ENCODE peak calls at places on chromosomes 2 and 18, in seven cellular contexts. X, C, S, L, Y, R and Z are unnamed samples. For H3K9me3, the result is how much of the 10 kb centered on the place peaks cover.

GRCh38 chr2:10963155-10963554 is 51.4 kb downstream of the KCNF1 start:
- DNase-seq in X (no peak), C (peak), S (no peak), L (peak), Y (peak), R (no peak), Z (no peak)

GRCh38 chr2:224190871-224191270 is 151.8 kb upstream of the SERPINE2 start:
- DNase-seq in X (no peak), C (no peak), S (no peak), L (no peak), Y (peak), R (peak), Z (no peak)

GRCh38 chr2:10977636-10978035 is 65.9 kb downstream of the KCNF1 start:
- DNase-seq in X (no peak), C (no peak), S (no peak), L (peak), Y (no peak), R (no peak), Z (no peak)

GRCh38 chr2:160241251-160242137 is 41.4 kb upstream of the ITGB6 start:
- DNase-seq in X (peak), C (peak), S (no peak), L (peak), Y (peak), R (peak), Z (peak)

GRCh38 chr2:136242100-136242499 is 124.2 kb upstream of the CXCR4 start:
- DNase-seq in X (no peak), C (no peak), S (no peak), L (no peak), Y (no peak), R (no peak), Z (no peak)

GRCh38 chr2:152583512-152584188 is 133.6 kb downstream of the PRPF40A start:
- DNase-seq in X (no peak), C (no peak), S (no peak), L (no peak), Y (no peak), R (no peak), Z (no peak)

GRCh38 chr2:84830095-84830494 is 50.8 kb downstream of the TRABD2A start:
- DNase-seq in X (no peak), C (no peak), S (no peak), L (no peak), Y (no peak), R (no peak), Z (no peak)

GRCh38 chr2:33212151-33212550 is 264.3 kb upstream of the RASGRP3 start:
- DNase-seq in X (no peak), C (peak), S (no peak), L (peak), Y (peak), R (peak), Z (peak)

GRCh38 chr2:223954401-223954800 is 2.9 kb upstream of the MRPL44 start:
- DNase-seq in X (peak), C (peak), S (no peak), L (peak), Y (peak), R (no peak), Z (peak)

GRCh38 chr18:6648581-6648980 is 80.9 kb upstream of the ARHGAP28 start:
- DNase-seq in X (no peak), C (no peak), S (no peak), L (peak), Y (peak), R (peak), Z (no peak)
- H3K9me3 ChIP-seq in X (under half), C (under half), S (under half), L (under half), Y (under half), R (under half), Z (under half)

GRCh38 chr18:79988079-79988924 is at the start of gene TXNL4A:
- DNase-seq in X (peak), C (peak), S (no peak), L (peak), Y (peak), R (peak), Z (peak)
- TF ChIP-seq EZH2 in X (no peak), C (no peak), S (no peak), L (no peak), Y (no peak), R (no peak), Z (no peak)

GRCh38 chr2:102505290-102505689 is 32.3 kb downstream of the SLC9A4 start:
- DNase-seq in X (peak), C (peak), S (no peak), L (no peak), Y (no peak), R (peak), Z (peak)
- H3K4me3 ChIP-seq in X (peak), C (no peak), S (no peak), L (no peak), Y (no peak), R (no peak), Z (no peak)

GRCh38 chr18:39149211-39149806 is 1583.7 kb upstream of the CELF4 start:
- DNase-seq in X (no peak), C (peak), S (no peak), L (no peak), Y (no peak), R (no peak), Z (no peak)
- H3K9me3 ChIP-seq in X (under half), C (under half), S (under half), L (under half), Y (under half), R (under half), Z (under half)

GRCh38 chr2:178193496-178193822 is 853 bp upstream of the OSBPL6 start:
- DNase-seq in X (no peak), C (no peak), S (no peak), L (no peak), Y (no peak), R (peak), Z (no peak)
- TF ChIP-seq EZH2 in X (no peak), C (no peak), S (peak), L (no peak), Y (no peak), R (no peak), Z (no peak)

GRCh38 chr2:203240491-203240890 is 1.7 kb downstream of the CYP20A1 start:
- DNase-seq in X (no peak), C (no peak), S (no peak), L (no peak), Y (no peak), R (no peak), Z (no peak)
- H3K4me3 ChIP-seq in X (peak), C (no peak), S (peak), L (peak), Y (peak), R (peak), Z (peak)